ENCODE peak calls at places on chromosomes 12 and 14, in eight cellular contexts. One of them, this sample, is unnamed.

GRCh38 chr12:11581179-11581755 is 68.2 kb upstream of the ETV6 start:
- DNase-seq in esophagus squamous epithelium: no peak
- DNase-seq in SK-N-SH: peak
- DNase-seq in mammary epithelial cell: peak
- DNase-seq in adrenal gland: peak
- DNase-seq in suprapubic skin: no peak
- DNase-seq in heart right ventricle: peak
- DNase-seq in MM.1S: peak
- DNase-seq in this sample: peak

GRCh38 chr12:8035440-8036010 is 3.0 kb downstream of the FOXJ2 start:
- DNase-seq in esophagus squamous epithelium: no peak
- DNase-seq in SK-N-SH: no peak
- DNase-seq in mammary epithelial cell: no peak
- DNase-seq in adrenal gland: no peak
- DNase-seq in suprapubic skin: no peak
- DNase-seq in heart right ventricle: no peak
- DNase-seq in MM.1S: no peak
- DNase-seq in this sample: no peak

GRCh38 chr14:73785336-73785833 is 66.2 kb upstream of the PTGR2 start:
- DNase-seq in esophagus squamous epithelium: no peak
- DNase-seq in SK-N-SH: peak
- DNase-seq in mammary epithelial cell: peak
- DNase-seq in adrenal gland: peak
- DNase-seq in suprapubic skin: no peak
- DNase-seq in heart right ventricle: peak
- DNase-seq in MM.1S: no peak
- DNase-seq in this sample: no peak

GRCh38 chr12:120416490-120417216 is 21.3 kb upstream of the COX6A1 start:
- DNase-seq in esophagus squamous epithelium: no peak
- DNase-seq in SK-N-SH: no peak
- DNase-seq in mammary epithelial cell: no peak
- DNase-seq in adrenal gland: no peak
- DNase-seq in suprapubic skin: no peak
- DNase-seq in heart right ventricle: no peak
- DNase-seq in MM.1S: no peak
- DNase-seq in this sample: no peak

GRCh38 chr12:104886418-104887401 is 71.4 kb downstream of the SLC41A2 start:
- DNase-seq in esophagus squamous epithelium: no peak
- DNase-seq in SK-N-SH: no peak
- DNase-seq in mammary epithelial cell: no peak
- DNase-seq in adrenal gland: no peak
- DNase-seq in suprapubic skin: no peak
- DNase-seq in heart right ventricle: no peak
- DNase-seq in MM.1S: no peak
- DNase-seq in this sample: no peak

GRCh38 chr12:110352401-110352800 is 51.1 kb downstream of the ANAPC7 start:
- DNase-seq in esophagus squamous epithelium: no peak
- DNase-seq in SK-N-SH: no peak
- DNase-seq in mammary epithelial cell: no peak
- DNase-seq in adrenal gland: no peak
- DNase-seq in suprapubic skin: no peak
- DNase-seq in heart right ventricle: no peak
- DNase-seq in MM.1S: no peak
- DNase-seq in this sample: no peak

GRCh38 chr12:8829128-8829524 is 6.7 kb downstream of the A2ML1 start:
- DNase-seq in esophagus squamous epithelium: no peak
- DNase-seq in SK-N-SH: no peak
- DNase-seq in mammary epithelial cell: no peak
- DNase-seq in adrenal gland: no peak
- DNase-seq in suprapubic skin: no peak
- DNase-seq in heart right ventricle: no peak
- DNase-seq in MM.1S: no peak
- DNase-seq in this sample: no peak

GRCh38 chr12:34397591-34398365 is 375.5 kb downstream of the ALG10 start:
- DNase-seq in esophagus squamous epithelium: no peak
- DNase-seq in SK-N-SH: peak
- DNase-seq in mammary epithelial cell: no peak
- DNase-seq in adrenal gland: peak
- DNase-seq in suprapubic skin: peak
- DNase-seq in heart right ventricle: peak
- DNase-seq in MM.1S: no peak
- DNase-seq in this sample: peak

GRCh38 chr12:2387051-2387834 is 334.5 kb downstream of the CACNA1C start:
- DNase-seq in esophagus squamous epithelium: no peak
- DNase-seq in SK-N-SH: no peak
- DNase-seq in mammary epithelial cell: no peak
- DNase-seq in adrenal gland: no peak
- DNase-seq in suprapubic skin: no peak
- DNase-seq in heart right ventricle: no peak
- DNase-seq in MM.1S: no peak
- DNase-seq in this sample: no peak

GRCh38 chr14:32233292-32233691 is 30.2 kb upstream of the RNU6-8 start:
- DNase-seq in esophagus squamous epithelium: no peak
- DNase-seq in SK-N-SH: no peak
- DNase-seq in mammary epithelial cell: no peak
- DNase-seq in adrenal gland: no peak
- DNase-seq in suprapubic skin: no peak
- DNase-seq in heart right ventricle: no peak
- DNase-seq in MM.1S: no peak
- DNase-seq in this sample: no peak

GRCh38 chr12:71299541-71300376 is 139.8 kb upstream of the LGR5 start:
- DNase-seq in esophagus squamous epithelium: no peak
- DNase-seq in SK-N-SH: no peak
- DNase-seq in mammary epithelial cell: peak
- DNase-seq in adrenal gland: no peak
- DNase-seq in suprapubic skin: no peak
- DNase-seq in heart right ventricle: no peak
- DNase-seq in MM.1S: no peak
- DNase-seq in this sample: no peak

GRCh38 chr12:68565391-68565903 is 45.3 kb upstream of the RAP1B start:
- DNase-seq in esophagus squamous epithelium: no peak
- DNase-seq in SK-N-SH: no peak
- DNase-seq in mammary epithelial cell: peak
- DNase-seq in adrenal gland: no peak
- DNase-seq in suprapubic skin: no peak
- DNase-seq in heart right ventricle: no peak
- DNase-seq in MM.1S: no peak
- DNase-seq in this sample: no peak

GRCh38 chr14:65949711-65950516 is 536.3 kb upstream of the CCDC196 start:
- DNase-seq in esophagus squamous epithelium: no peak
- DNase-seq in SK-N-SH: no peak
- DNase-seq in mammary epithelial cell: peak
- DNase-seq in adrenal gland: peak
- DNase-seq in suprapubic skin: no peak
- DNase-seq in heart right ventricle: peak
- DNase-seq in MM.1S: no peak
- DNase-seq in this sample: peak

GRCh38 chr12:57765003-57765697 is 1.7 kb downstream of the CYP27B1 start:
- DNase-seq in esophagus squamous epithelium: no peak
- DNase-seq in SK-N-SH: peak
- DNase-seq in mammary epithelial cell: peak
- DNase-seq in adrenal gland: peak
- DNase-seq in suprapubic skin: no peak
- DNase-seq in heart right ventricle: no peak
- DNase-seq in MM.1S: peak
- DNase-seq in this sample: peak

GRCh38 chr12:96473394-96474093 is 15.8 kb upstream of the CFAP54 start:
- DNase-seq in esophagus squamous epithelium: no peak
- DNase-seq in SK-N-SH: no peak
- DNase-seq in mammary epithelial cell: no peak
- DNase-seq in adrenal gland: no peak
- DNase-seq in suprapubic skin: no peak
- DNase-seq in heart right ventricle: no peak
- DNase-seq in MM.1S: no peak
- DNase-seq in this sample: no peak

GRCh38 chr12:70853326-70853725 is 67.2 kb downstream of the PTPRR start:
- DNase-seq in esophagus squamous epithelium: no peak
- DNase-seq in SK-N-SH: no peak
- DNase-seq in mammary epithelial cell: peak
- DNase-seq in adrenal gland: no peak
- DNase-seq in suprapubic skin: no peak
- DNase-seq in heart right ventricle: peak
- DNase-seq in MM.1S: no peak
- DNase-seq in this sample: no peak

GRCh38 chr12:86777335-86777734 is 521.1 kb upstream of the MGAT4C start:
- DNase-seq in esophagus squamous epithelium: no peak
- DNase-seq in SK-N-SH: no peak
- DNase-seq in mammary epithelial cell: no peak
- DNase-seq in adrenal gland: no peak
- DNase-seq in suprapubic skin: no peak
- DNase-seq in heart right ventricle: no peak
- DNase-seq in MM.1S: no peak
- DNase-seq in this sample: no peak

GRCh38 chr12:112892821-112893220 is 13.9 kb upstream of the OAS1 start:
- DNase-seq in esophagus squamous epithelium: no peak
- DNase-seq in SK-N-SH: no peak
- DNase-seq in mammary epithelial cell: no peak
- DNase-seq in adrenal gland: no peak
- DNase-seq in suprapubic skin: no peak
- DNase-seq in heart right ventricle: no peak
- DNase-seq in MM.1S: no peak
- DNase-seq in this sample: no peak

DNA sequence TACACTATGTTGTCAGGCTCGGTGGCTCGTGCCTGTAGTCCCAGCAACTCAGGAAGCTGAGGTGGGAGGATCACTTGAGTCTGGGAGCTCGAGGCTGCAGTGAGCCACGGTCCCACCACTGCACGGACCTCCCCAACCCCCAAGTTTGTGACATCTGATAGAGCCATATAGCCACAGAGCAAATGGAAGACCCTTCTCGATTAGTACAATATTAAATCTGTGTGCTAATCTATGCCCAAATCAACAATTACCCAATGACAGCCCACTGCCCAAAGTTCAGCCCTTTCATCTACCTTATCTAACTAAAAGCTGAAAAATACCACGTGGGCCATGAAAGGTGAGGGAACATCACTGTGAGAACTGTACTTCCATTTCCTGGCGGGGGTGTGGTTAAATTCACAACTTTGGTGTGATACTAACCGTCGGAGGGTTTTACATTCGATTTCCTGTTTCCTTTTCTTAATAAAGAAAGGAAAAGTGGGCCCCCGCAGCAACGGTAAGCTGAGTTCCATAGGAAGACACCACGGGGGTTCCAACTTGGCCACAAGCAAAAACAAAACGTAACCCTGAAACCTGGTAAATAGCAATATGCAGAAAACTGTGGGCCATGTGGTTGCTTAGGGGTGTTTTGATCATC is 31.2 kb upstream of the FOS start:
- DNase-seq in esophagus squamous epithelium: no peak
- DNase-seq in SK-N-SH: no peak
- DNase-seq in mammary epithelial cell: no peak
- DNase-seq in adrenal gland: no peak
- DNase-seq in suprapubic skin: no peak
- DNase-seq in heart right ventricle: no peak
- DNase-seq in MM.1S: peak
- DNase-seq in this sample: no peak
- H3K4me3 ChIP-seq in esophagus squamous epithelium: no peak
- H3K4me3 ChIP-seq in SK-N-SH: no peak
- H3K4me3 ChIP-seq in mammary epithelial cell: no peak
- H3K4me3 ChIP-seq in adrenal gland: no peak
- H3K4me3 ChIP-seq in suprapubic skin: no peak
- H3K4me3 ChIP-seq in heart right ventricle: no peak
- H3K4me3 ChIP-seq in MM.1S: no peak
- H3K4me3 ChIP-seq in this sample: no peak

DNA sequence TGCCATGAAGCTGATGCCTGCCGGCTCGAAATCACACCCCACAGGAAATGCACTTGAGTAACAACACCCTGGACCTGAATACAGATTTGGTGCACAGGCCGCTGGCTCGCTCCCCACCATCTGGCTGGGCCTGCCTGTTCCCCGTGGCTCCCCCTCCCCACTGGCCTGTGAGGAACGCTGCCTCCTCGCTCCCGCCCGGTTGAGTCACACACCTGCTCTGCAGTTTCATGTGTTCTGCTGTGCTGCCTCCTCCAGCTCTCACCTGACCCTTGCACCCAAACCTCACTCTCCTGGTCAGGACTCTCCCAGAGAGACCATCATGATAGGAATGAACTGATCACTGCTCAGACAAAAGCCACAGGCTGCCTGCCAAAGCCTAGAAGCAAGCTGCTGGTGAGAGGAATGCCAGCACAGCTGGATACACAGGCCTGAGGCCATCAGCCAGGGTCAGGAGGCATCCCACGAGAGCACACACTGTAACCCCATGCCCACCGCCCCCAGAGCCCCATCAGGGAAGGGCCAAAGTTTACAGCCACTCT is 3.8 kb upstream of the SIVA1 start:
- DNase-seq in esophagus squamous epithelium: no peak
- DNase-seq in SK-N-SH: no peak
- DNase-seq in mammary epithelial cell: peak
- DNase-seq in adrenal gland: no peak
- DNase-seq in suprapubic skin: no peak
- DNase-seq in heart right ventricle: no peak
- DNase-seq in MM.1S: no peak
- DNase-seq in this sample: no peak
- H3K27ac ChIP-seq in esophagus squamous epithelium: peak
- H3K27ac ChIP-seq in SK-N-SH: no peak
- H3K27ac ChIP-seq in mammary epithelial cell: no peak
- H3K27ac ChIP-seq in adrenal gland: no peak
- H3K27ac ChIP-seq in suprapubic skin: no peak
- H3K27ac ChIP-seq in heart right ventricle: no peak
- H3K27ac ChIP-seq in MM.1S: no peak
- H3K27ac ChIP-seq in this sample: no peak

GRCh38 chr14:24426150-24426911 is 3.1 kb downstream of the CBLN3 start:
- DNase-seq in esophagus squamous epithelium: no peak
- DNase-seq in SK-N-SH: no peak
- DNase-seq in mammary epithelial cell: peak
- DNase-seq in adrenal gland: no peak
- DNase-seq in suprapubic skin: no peak
- DNase-seq in heart right ventricle: no peak
- DNase-seq in MM.1S: no peak
- DNase-seq in this sample: no peak
- TF ChIP-seq CTCF in esophagus squamous epithelium: no peak
- TF ChIP-seq CTCF in SK-N-SH: no peak
- TF ChIP-seq CTCF in mammary epithelial cell: no peak
- TF ChIP-seq CTCF in adrenal gland: no peak
- TF ChIP-seq CTCF in suprapubic skin: no peak
- TF ChIP-seq CTCF in heart right ventricle: no peak
- TF ChIP-seq CTCF in MM.1S: no peak
- TF ChIP-seq CTCF in this sample: no peak

DNA sequence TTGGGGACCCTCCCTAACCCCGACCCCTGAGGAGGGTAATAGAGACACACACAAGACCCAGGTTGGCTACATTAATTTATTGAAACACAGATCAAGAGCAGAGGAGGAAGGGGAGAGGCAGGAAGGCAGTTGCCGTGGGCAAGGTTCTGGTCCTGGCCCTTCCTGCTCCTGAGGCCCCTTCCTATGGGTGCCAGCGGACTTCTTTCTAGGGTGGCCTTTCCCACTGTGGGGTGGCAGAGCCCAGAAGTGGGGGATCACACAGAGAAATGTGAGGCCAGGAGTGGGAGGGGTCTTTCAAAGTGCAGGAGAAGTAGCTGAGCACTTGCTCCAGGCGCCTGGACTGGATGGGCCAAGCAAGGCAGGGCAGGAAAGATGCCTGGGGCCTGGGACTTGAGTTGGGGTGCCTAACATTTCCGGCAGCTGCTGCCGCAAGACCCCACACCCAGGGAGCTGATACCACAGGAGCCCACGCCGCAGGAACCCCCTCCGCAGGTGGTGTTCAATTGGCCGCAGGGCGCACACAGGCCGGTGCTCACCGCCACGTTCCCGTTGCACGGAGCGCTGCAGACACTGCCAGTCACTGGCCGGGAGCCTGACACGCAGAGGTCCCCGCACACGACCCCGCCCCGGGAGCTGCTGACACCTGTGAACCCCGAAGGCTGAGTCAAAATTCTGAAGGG is 5.3 kb downstream of the KRT81 start:
- DNase-seq in esophagus squamous epithelium: no peak
- DNase-seq in SK-N-SH: no peak
- DNase-seq in mammary epithelial cell: no peak
- DNase-seq in adrenal gland: no peak
- DNase-seq in suprapubic skin: peak
- DNase-seq in heart right ventricle: no peak
- DNase-seq in MM.1S: no peak
- DNase-seq in this sample: no peak
- H3K4me3 ChIP-seq in esophagus squamous epithelium: no peak
- H3K4me3 ChIP-seq in SK-N-SH: no peak
- H3K4me3 ChIP-seq in mammary epithelial cell: no peak
- H3K4me3 ChIP-seq in adrenal gland: no peak
- H3K4me3 ChIP-seq in suprapubic skin: no peak
- H3K4me3 ChIP-seq in heart right ventricle: no peak
- H3K4me3 ChIP-seq in MM.1S: no peak
- H3K4me3 ChIP-seq in this sample: no peak

This sample was measured in body of pancreas.